ENCODE peak calls at places on chromosomes 16 and 17, in nine cellular contexts. K is BJ; V is caudate nucleus; Q is Peyer's patch; R is NCI-H69; D is brain microvascular endothelial cell; N is right cardiac atrium; U is stimulated activated CD4-positive, alpha-beta T cell treated with anti-CD3 and anti-CD28 coated beads, TNF-alpha, amount 100 ng/mL, for 48 hours; Y is activated T-cell treated with anti-CD3 and anti-CD28 coated beads, Interleukin-2, amount 50 U/mL, for 48 hours. J is an unnamed sample.
A peak's percentile ranks its signal among the peaks of the same experiment; 100 is the strongest.

GRCh38 chr16:67281536-67282446 is 2.5 kb downstream of the PLEKHG4 start:
- DNase-seq in K (no peak), V (no peak), Q (no peak), R (no peak), D (no peak), N (no peak), U (no peak), Y (no peak), J (no peak)

GRCh38 chr17:62911106-62911505 is 54.9 kb upstream of the TANC2 start:
- DNase-seq in K (no peak), V (no peak), Q (no peak), R (no peak), D (no peak), N (no peak), U (no peak), Y (no peak), J (no peak)

GRCh38 chr16:85719605-85720318 is 31.0 kb upstream of the GINS2 start:
- DNase-seq in K (no peak), V (no peak), Q (no peak), R (no peak), D (no peak), N (no peak), U (no peak), Y (no peak), J (no peak)

GRCh38 chr16:86963600-86964575 is 353.3 kb downstream of the C16orf95 start:
- DNase-seq in K (no peak), V (no peak), Q (no peak), R (no peak), D (no peak), N (no peak), U (no peak), Y (no peak), J (no peak)

GRCh38 chr17:27226611-27227234 is 67.2 kb upstream of the WSB1 start:
- DNase-seq in K (no peak), V (no peak), Q (peak; percentile 74), R (no peak), D (peak; percentile 69), N (no peak), U (no peak), Y (no peak), J (no peak)

GRCh38 chr17:46072998-46073397 is 73.9 kb downstream of the STH start:
- DNase-seq in K (peak; percentile 49), V (no peak), Q (no peak), R (no peak), D (peak; percentile 21), N (no peak), U (no peak), Y (no peak), J (peak; percentile 77)

GRCh38 chr17:41792835-41793748 is 6.6 kb upstream of the JUP start:
- DNase-seq in K (no peak), V (no peak), Q (peak; percentile 89), R (peak; percentile 45), D (peak; percentile 59), N (peak; percentile 82), U (no peak), Y (no peak), J (peak; percentile 90)

GRCh38 chr16:16828913-16829398 is 450.0 kb downstream of the NPIPA7 start:
- DNase-seq in K (no peak), V (no peak), Q (no peak), R (no peak), D (no peak), N (no peak), U (no peak), Y (no peak), J (peak; percentile 65)

GRCh38 chr16:3187798-3188674 is at the start of gene OR1F1:
- DNase-seq in K (no peak), V (peak; percentile 59), Q (peak; percentile 62), R (peak; percentile 96), D (peak; percentile 69), N (no peak), U (peak; percentile 47), Y (peak; percentile 88), J (peak; percentile 88)

GRCh38 chr17:82383411-82383810 is 11.8 kb downstream of the UTS2R start:
- DNase-seq in K (no peak), V (no peak), Q (no peak), R (no peak), D (no peak), N (no peak), U (no peak), Y (no peak), J (no peak)

GRCh38 chr16:7316266-7316888 is 16.3 kb upstream of the RBFOX1 start:
- DNase-seq in K (no peak), V (no peak), Q (no peak), R (no peak), D (no peak), N (no peak), U (no peak), Y (no peak), J (no peak)

GRCh38 chr17:3959295-3959899 is 4.8 kb downstream of the ATP2A3 start:
- DNase-seq in K (no peak), V (no peak), Q (peak; percentile 70), R (peak; percentile 96), D (peak; percentile 61), N (no peak), U (no peak), Y (no peak), J (no peak)

GRCh38 chr16:66840883-66841282 is 3.3 kb upstream of the CA7 start:
- DNase-seq in K (no peak), V (no peak), Q (no peak), R (no peak), D (no peak), N (no peak), U (no peak), Y (no peak), J (no peak)

GRCh38 chr16:7090628-7091115 is 242.0 kb upstream of the RBFOX1 start:
- DNase-seq in K (no peak), V (no peak), Q (no peak), R (no peak), D (no peak), N (no peak), U (no peak), Y (no peak), J (peak; percentile 97)

GRCh38 chr16:9357829-9358228 is 266.4 kb downstream of the HAPSTR1 start:
- DNase-seq in K (no peak), V (no peak), Q (no peak), R (no peak), D (no peak), N (no peak), U (no peak), Y (no peak), J (no peak)

J was measured in mesendoderm.